ENCODE peak calls at places on chromosomes 6 and 20, in four cellular contexts. N, S, F and I are unnamed samples.

GRCh38 chr20:48945840-48946514 is 24.5 kb downstream of the ARFGEF2 start:
- DNase-seq in N (peak; percentile 45), F (no peak), S (no peak), I (no peak)

GRCh38 chr6:26538936-26539615 is 910 bp downstream of the HMGN4 start:
- DNase-seq in F (no peak), S (no peak), N (no peak), I (peak; percentile 27)

GRCh38 chr20:50333856-50334255 is 143.2 kb downstream of the CEBPB start:
- DNase-seq in N (peak; percentile 92), F (no peak), S (no peak), I (no peak)

GRCh38 chr6:125790403-125791150 is at the start of gene NCOA7:
- DNase-seq in F (peak; percentile 88), N (peak; percentile 67), S (no peak), I (peak; percentile 84)

GRCh38 chr6:150617062-150617461 is 17.4 kb downstream of the PLEKHG1 start:
- DNase-seq in F (no peak), S (no peak), N (no peak), I (no peak)

GRCh38 chr6:137522399-137522798 is 28.2 kb upstream of the OLIG3 start:
- DNase-seq in F (no peak), S (no peak), N (no peak), I (no peak)

GRCh38 chr6:15358579-15359327 is 112.9 kb downstream of the JARID2 start:
- DNase-seq in S (peak; percentile 75), N (peak; percentile 46), F (no peak), I (no peak)

GRCh38 chr6:68635412-68635705 is 277 bp downstream of the ADGRB3 start:
- DNase-seq in S (no peak), F (no peak), N (no peak), I (no peak)

GRCh38 chr20:22586645-22587310 is 2.4 kb upstream of the FOXA2 start:
- DNase-seq in N (no peak), S (no peak), F (peak; percentile 78), I (no peak)

GRCh38 chr6:50128420-50129005 is 78.8 kb upstream of the DEFB112 start:
- DNase-seq in N (peak; percentile 24), F (peak; percentile 6), S (no peak), I (no peak)

GRCh38 chr6:124719951-124720350 is 242.3 kb upstream of the RNF217 start:
- DNase-seq in N (no peak), F (no peak), S (no peak), I (no peak)

DNA sequence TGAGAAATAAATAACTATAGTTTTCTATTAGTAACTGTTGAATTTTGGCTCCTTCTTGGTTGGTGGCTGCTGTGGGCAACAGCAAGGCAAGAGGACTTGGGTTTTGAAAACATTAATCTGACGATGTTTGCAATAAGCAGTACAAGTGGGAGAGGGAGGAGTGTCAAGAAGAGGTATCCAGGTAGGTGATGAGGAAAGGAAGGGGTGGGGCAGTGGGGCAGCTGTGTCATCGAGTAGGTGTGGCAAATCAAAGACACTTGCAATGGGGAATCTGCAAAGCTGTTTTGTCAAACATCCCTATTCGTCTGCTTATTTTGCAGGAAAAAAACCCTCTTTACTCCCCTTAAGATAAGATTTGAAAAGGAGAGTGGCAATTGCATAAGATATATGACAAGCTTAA is 171.9 kb upstream of the MAP3K7 start:
- DNase-seq in F (no peak), N (no peak), S (no peak), I (no peak)
- TF ChIP-seq CHD1 in F (no peak), N (no peak), S (no peak), I (no peak)

DNA sequence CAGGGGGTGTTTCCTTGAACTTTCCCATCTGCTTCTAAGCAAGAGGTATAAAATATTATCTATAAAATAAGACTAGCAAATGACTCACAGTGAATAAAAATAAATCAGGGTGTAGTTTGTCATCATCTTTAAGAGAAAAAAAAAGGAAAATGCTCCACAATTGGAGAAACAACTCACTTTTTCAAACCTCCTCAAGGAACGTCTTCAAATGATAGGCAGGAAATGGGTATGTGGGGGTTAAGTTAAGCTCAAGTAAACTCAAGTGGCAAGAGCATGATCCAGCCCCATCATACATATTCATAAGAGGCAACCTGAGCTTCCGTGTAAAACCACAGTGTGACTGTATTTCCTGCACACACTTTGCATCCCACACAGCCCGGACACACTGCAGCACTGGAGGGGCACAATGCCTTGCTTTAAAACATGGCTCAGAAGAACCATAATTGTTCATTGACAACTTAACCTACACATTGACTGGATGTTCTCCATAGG is 58.5 kb upstream of the CEP85L start:
- DNase-seq in N (peak; percentile 86), F (peak; percentile 77), S (peak; percentile 85), I (no peak)
- H3K4me1 ChIP-seq in N (peaks cover 10% of the 10 kb centered on the region), F (peaks cover 12% of the 10 kb centered on the region), S (peaks cover 33% of the 10 kb centered on the region), I (no peaks in the 10 kb centered on the region)

DNA sequence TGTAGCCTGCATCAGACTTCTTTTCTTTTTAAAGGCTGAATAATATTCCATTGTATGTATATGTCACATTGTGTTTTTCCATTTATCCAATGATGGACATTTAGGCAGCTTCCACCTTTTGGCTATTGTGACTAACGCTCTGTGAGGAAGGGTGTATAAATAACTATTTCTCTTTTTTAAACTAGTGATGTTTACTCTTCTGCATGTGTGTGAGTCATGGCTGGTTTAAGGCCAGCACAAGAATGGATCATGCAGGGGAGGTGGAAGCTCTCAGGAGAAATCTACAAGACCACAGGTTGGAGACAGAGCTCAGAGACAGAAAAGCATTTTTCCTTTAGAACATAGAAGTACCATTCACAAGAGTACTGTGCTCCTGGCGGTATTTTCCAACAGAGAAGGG is 307.2 kb downstream of the SOX4 start:
- DNase-seq in F (no peak), N (peak; percentile 90), S (no peak), I (no peak)
- TF ChIP-seq CHD1 in F (no peak), N (no peak), S (no peak), I (no peak)

DNA sequence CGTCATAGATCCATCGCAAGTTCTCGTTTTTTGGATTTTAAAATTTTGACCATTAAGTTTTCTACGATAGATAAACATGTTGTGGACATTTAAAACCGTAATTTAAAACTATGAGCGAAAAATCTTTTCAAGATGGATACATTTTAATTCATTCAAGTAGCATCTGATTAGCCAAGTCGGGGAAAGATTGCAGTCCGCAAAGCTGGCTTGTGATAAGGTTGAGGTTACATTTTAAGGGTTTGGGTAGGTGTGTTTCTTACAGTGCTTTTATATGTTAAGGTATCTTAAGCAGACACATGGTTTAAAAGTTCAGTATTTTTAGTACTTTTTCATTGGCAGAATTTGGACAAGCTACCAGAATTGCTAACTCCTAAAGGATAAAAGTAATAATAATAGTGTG is 1.2 kb downstream of the WTAP start:
- DNase-seq in N (no peak), F (peak; percentile 33), S (no peak), I (no peak)
- H3K4me1 ChIP-seq in N (peaks cover 3% of the 10 kb centered on the region), F (peaks cover 9% of the 10 kb centered on the region), S (no peaks in the 10 kb centered on the region), I (no peaks in the 10 kb centered on the region)